ENCODE peak calls at places on chromosomes 3 and 15, in six cellular contexts. C is pancreas; Z is AG04450; O is gastrocnemius medialis; F is CD8-positive, alpha-beta memory T cell; U is heart left ventricle. J is an unnamed sample.

GRCh38 chr3:52714335-52715302 is 8.7 kb downstream of the SPCS1 start:
- DNase-seq in C (peak; percentile 35), Z (no peak), O (no peak), F (no peak), U (no peak), J (no peak)

GRCh38 chr3:154181127-154181691 is 60.0 kb downstream of the ARHGEF26 start:
- DNase-seq in C (no peak), Z (no peak), O (no peak), F (no peak), U (no peak), J (no peak)

GRCh38 chr3:184455991-184456390 is 76.1 kb downstream of the CHRD start:
- DNase-seq in C (no peak), Z (no peak), O (no peak), F (no peak), U (no peak), J (no peak)

GRCh38 chr3:114846252-114846651 is 300.8 kb downstream of the ZBTB20 start:
- DNase-seq in C (no peak), Z (no peak), O (no peak), F (no peak), U (no peak), J (no peak)

GRCh38 chr15:40048155-40048792 is 9.3 kb upstream of the SRP14 start:
- DNase-seq in C (peak; percentile 34), Z (no peak), O (no peak), F (peak; percentile 39), U (peak; percentile 16), J (peak; percentile 84)

GRCh38 chr15:99507732-99508571 is 57.8 kb upstream of the MEF2A start:
- DNase-seq in C (no peak), Z (no peak), O (peak; percentile 97), F (no peak), U (peak; percentile 50), J (no peak)

GRCh38 chr3:123419156-123419849 is 29.6 kb downstream of the ADCY5 start:
- DNase-seq in C (no peak), Z (no peak), O (no peak), F (no peak), U (no peak), J (no peak)

GRCh38 chr15:42427429-42428223 is 63.3 kb downstream of the ZNF106 start:
- DNase-seq in C (no peak), Z (peak; percentile 67), O (no peak), F (no peak), U (no peak), J (no peak)

GRCh38 chr3:69542265-69543079 is 156.6 kb upstream of the FRMD4B start:
- DNase-seq in C (peak; percentile 20), Z (no peak), O (no peak), F (no peak), U (peak; percentile 37), J (no peak)

GRCh38 chr15:74907277-74907870 is 723 bp upstream of the FAM219B start:
- DNase-seq in C (no peak), Z (no peak), O (peak; percentile 48), F (no peak), U (peak; percentile 51), J (no peak)

GRCh38 chr3:45660567-45660901 is 28.7 kb upstream of the SACM1L start:
- DNase-seq in C (no peak), Z (no peak), O (no peak), F (no peak), U (no peak), J (no peak)

GRCh38 chr3:6799264-6799915 is 61.5 kb upstream of the GRM7 start:
- DNase-seq in C (peak; percentile 38), Z (no peak), O (no peak), F (no peak), U (peak; percentile 23), J (no peak)

GRCh38 chr15:33994005-33994615 is 25.8 kb downstream of the CHRM5 start:
- DNase-seq in C (no peak), Z (no peak), O (no peak), F (no peak), U (no peak), J (peak; percentile 16)

GRCh38 chr3:134076816-134077215 is 47.1 kb upstream of the SLCO2A1 start:
- DNase-seq in C (no peak), Z (no peak), O (no peak), F (no peak), U (no peak), J (no peak)

GRCh38 chr3:71581451-71581980 is 2.0 kb downstream of the FOXP1 start:
- DNase-seq in C (peak; percentile 43), Z (no peak), O (no peak), F (peak; percentile 19), U (peak; percentile 46), J (peak; percentile 11)

GRCh38 chr15:68518046-68518445 is 60.7 kb upstream of the CORO2B start:
- DNase-seq in C (no peak), Z (no peak), O (no peak), F (no peak), U (no peak), J (no peak)

GRCh38 chr3:190076601-190077444 is 43.9 kb downstream of the P3H2 start:
- DNase-seq in C (peak; percentile 33), Z (peak; percentile 92), O (no peak), F (no peak), U (no peak), J (no peak)

GRCh38 chr15:82764740-82765139 is 41.1 kb downstream of the FSD2 start:
- DNase-seq in C (no peak), Z (no peak), O (no peak), F (no peak), U (no peak), J (no peak)

GRCh38 chr3:10493202-10493589 is 12.2 kb downstream of the ATP2B2 start:
- DNase-seq in C (no peak), Z (no peak), O (no peak), F (no peak), U (no peak), J (no peak)

GRCh38 chr3:110564674-110565073 is 506.9 kb upstream of the NECTIN3 start:
- DNase-seq in C (no peak), Z (no peak), O (no peak), F (no peak), U (no peak), J (no peak)

GRCh38 chr3:145219355-145220196 is 941.4 kb downstream of the PLOD2 start:
- DNase-seq in C (no peak), Z (no peak), O (no peak), F (no peak), U (no peak), J (no peak)

GRCh38 chr3:50008931-50009330 is 69.0 kb downstream of the RBM6 start:
- DNase-seq in C (no peak), Z (no peak), O (peak; percentile 21), F (no peak), U (no peak), J (no peak)

DNA sequence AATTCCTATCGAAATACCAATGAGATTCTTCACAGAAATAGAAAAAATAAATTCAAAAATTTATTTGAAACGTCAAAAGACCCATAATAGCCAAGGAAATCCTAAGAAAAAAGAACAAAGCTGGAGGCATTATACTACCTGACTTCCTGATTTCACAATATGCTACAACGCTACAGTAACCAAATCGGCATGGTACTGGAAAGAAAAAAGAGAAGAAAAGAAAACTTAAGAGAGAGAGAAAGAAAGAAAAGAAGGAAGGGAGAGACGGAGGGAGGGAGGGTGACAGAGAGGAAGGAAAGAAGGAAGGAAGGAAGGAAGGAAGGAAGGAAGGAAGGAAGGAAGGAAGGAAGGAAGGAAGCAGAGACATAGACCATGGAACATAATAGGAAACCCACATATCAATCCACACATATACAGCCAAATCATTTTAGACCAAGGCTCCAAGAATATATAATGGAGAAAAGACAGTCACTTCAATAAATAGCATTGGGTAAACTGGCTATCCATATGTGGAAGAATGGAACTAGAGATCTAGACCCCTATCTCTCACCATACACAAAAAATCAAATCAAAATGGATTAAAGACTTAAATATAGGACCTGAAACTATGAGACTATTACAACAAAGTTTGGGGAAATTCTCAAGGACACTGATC is 118.6 kb upstream of the CNTN4 start:
- DNase-seq in C (no peak), Z (no peak), O (no peak), F (no peak), U (no peak), J (no peak)
- H3K4me3 ChIP-seq in C (no peak overlapping the region), Z (no peak overlapping the region), O (no peak overlapping the region), F (no peak overlapping the region), U (no peak overlapping the region), J (no peak overlapping the region)

GRCh38 chr15:48642795-48643194 is 2.7 kb downstream of the FBN1 start:
- DNase-seq in C (no peak), Z (no peak), O (no peak), F (no peak), U (no peak), J (no peak)

GRCh38 chr15:48637639-48638038 is 7.9 kb downstream of the FBN1 start:
- DNase-seq in C (no peak), Z (no peak), O (no peak), F (no peak), U (no peak), J (no peak)

GRCh38 chr15:48641416-48641815 is 4.1 kb downstream of the FBN1 start:
- DNase-seq in C (no peak), Z (no peak), O (no peak), F (no peak), U (no peak), J (peak; percentile 3)

GRCh38 chr15:48636511-48636910 is 9.0 kb downstream of the FBN1 start:
- DNase-seq in C (no peak), Z (no peak), O (no peak), F (no peak), U (no peak), J (no peak)

DNA sequence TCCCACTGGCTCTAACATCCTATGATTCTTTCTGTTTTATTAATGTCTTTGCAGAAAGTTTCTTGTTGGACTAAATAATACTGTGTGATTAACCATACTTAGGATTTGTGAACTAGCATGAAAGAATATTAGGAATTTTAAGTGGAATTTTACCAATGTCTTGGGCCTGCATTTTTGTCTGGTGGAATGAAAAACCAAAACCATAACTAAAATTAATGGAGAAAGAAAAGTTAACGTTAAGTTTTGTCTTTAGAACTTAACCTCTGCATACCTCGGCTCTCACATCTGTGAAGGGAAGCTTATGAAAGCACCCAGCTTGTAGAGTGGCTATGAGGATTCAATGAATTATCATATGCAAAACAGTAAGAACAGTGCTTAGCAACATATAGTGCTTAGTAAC is 6.5 kb downstream of the FBN1 start:
- DNase-seq in C (no peak), Z (no peak), O (no peak), F (no peak), U (no peak), J (no peak)
- H3K27ac ChIP-seq in C (no peak overlapping the region), Z (no peak overlapping the region), O (no peak overlapping the region), F (no peak overlapping the region), U (no peak overlapping the region), J (no peak overlapping the region)

GRCh38 chr3:156675744-156676466 is 1.5 kb downstream of the TIPARP start:
- DNase-seq in C (peak; percentile 36), Z (peak; percentile 55), O (peak; percentile 21), F (peak; percentile 42), U (peak; percentile 28), J (peak; percentile 23)

GRCh38 chr3:156678216-156678615 is 3.8 kb downstream of the TIPARP start:
- DNase-seq in C (no peak), Z (no peak), O (no peak), F (no peak), U (no peak), J (no peak)

GRCh38 chr3:156677120-156677479 is 2.7 kb downstream of the TIPARP start:
- DNase-seq in C (no peak), Z (no peak), O (no peak), F (peak; percentile 74), U (no peak), J (peak; percentile 26)

GRCh38 chr3:156676467-156677119 is 2.2 kb downstream of the TIPARP start:
- DNase-seq in C (no peak), Z (no peak), O (no peak), F (no peak), U (no peak), J (peak; percentile 53)

GRCh38 chr3:156677536-156677935 is 3.1 kb downstream of the TIPARP start:
- DNase-seq in C (no peak), Z (no peak), O (no peak), F (no peak), U (no peak), J (no peak)
- H3K4me3 ChIP-seq in C (no peak overlapping the region), Z (no peak overlapping the region), O (peak overlapping the region; percentile 6), F (peak overlapping the region; percentile 10), U (peak overlapping the region; percentile 3), J (peak overlapping the region; percentile 96)

GRCh38 chr3:16377847-16378302 is 112.9 kb downstream of the OXNAD1 start:
- DNase-seq in C (no peak), Z (no peak), O (no peak), F (no peak), U (no peak), J (no peak)
- H3K27ac ChIP-seq in C (no peak overlapping the region), Z (peak overlapping the region; percentile 48), O (no peak overlapping the region), F (no peak overlapping the region), U (peak overlapping the region; percentile 6), J (peak overlapping the region; percentile 81)